ENCODE peak calls at places on chromosomes 6 and 20, in eight cellular contexts. One of them, this sample, is unnamed.

GRCh38 chr6:139135578-139136545 is 982 bp downstream of the HECA start:
- DNase-seq in uterus: peak; percentile 55
- DNase-seq in right cardiac atrium: peak; percentile 92
- DNase-seq in lower lobe of right lung: peak; percentile 87
- DNase-seq in ascending aorta: peak; percentile 83
- DNase-seq in IMR-90: peak; percentile 11
- DNase-seq in sigmoid colon: peak; percentile 77
- DNase-seq in cardiac muscle cell: peak; percentile 34
- DNase-seq in this sample: peak; percentile 64

GRCh38 chr20:61875221-61875885 is 190.3 kb downstream of the TAF4 start:
- DNase-seq in uterus: no peak
- DNase-seq in right cardiac atrium: peak; percentile 33
- DNase-seq in lower lobe of right lung: no peak
- DNase-seq in ascending aorta: no peak
- DNase-seq in IMR-90: no peak
- DNase-seq in sigmoid colon: no peak
- DNase-seq in cardiac muscle cell: peak; percentile 34
- DNase-seq in this sample: no peak

GRCh38 chr6:11722805-11723631 is 55.6 kb downstream of the ADTRP start:
- DNase-seq in uterus: no peak
- DNase-seq in right cardiac atrium: no peak
- DNase-seq in lower lobe of right lung: no peak
- DNase-seq in ascending aorta: no peak
- DNase-seq in IMR-90: no peak
- DNase-seq in sigmoid colon: no peak
- DNase-seq in cardiac muscle cell: no peak
- DNase-seq in this sample: no peak

GRCh38 chr6:1759877-1760276 is 150.2 kb downstream of the FOXC1 start:
- DNase-seq in uterus: no peak
- DNase-seq in right cardiac atrium: no peak
- DNase-seq in lower lobe of right lung: no peak
- DNase-seq in ascending aorta: no peak
- DNase-seq in IMR-90: no peak
- DNase-seq in sigmoid colon: no peak
- DNase-seq in cardiac muscle cell: no peak
- DNase-seq in this sample: no peak

GRCh38 chr6:146862508-146862919 is 263.7 kb downstream of the ADGB start:
- DNase-seq in uterus: no peak
- DNase-seq in right cardiac atrium: no peak
- DNase-seq in lower lobe of right lung: no peak
- DNase-seq in ascending aorta: no peak
- DNase-seq in IMR-90: no peak
- DNase-seq in sigmoid colon: no peak
- DNase-seq in cardiac muscle cell: no peak
- DNase-seq in this sample: no peak

GRCh38 chr6:145453376-145453775 is 281.9 kb downstream of the EPM2A start:
- DNase-seq in uterus: no peak
- DNase-seq in right cardiac atrium: no peak
- DNase-seq in lower lobe of right lung: no peak
- DNase-seq in ascending aorta: no peak
- DNase-seq in IMR-90: no peak
- DNase-seq in sigmoid colon: no peak
- DNase-seq in cardiac muscle cell: no peak
- DNase-seq in this sample: peak; percentile 4

GRCh38 chr20:50551288-50551687 is 41.1 kb downstream of the PTPN1 start:
- DNase-seq in uterus: no peak
- DNase-seq in right cardiac atrium: no peak
- DNase-seq in lower lobe of right lung: no peak
- DNase-seq in ascending aorta: no peak
- DNase-seq in IMR-90: peak; percentile 36
- DNase-seq in sigmoid colon: no peak
- DNase-seq in cardiac muscle cell: no peak
- DNase-seq in this sample: no peak

GRCh38 chr6:98416027-98416426 is 418.3 kb upstream of the POU3F2 start:
- DNase-seq in uterus: no peak
- DNase-seq in right cardiac atrium: no peak
- DNase-seq in lower lobe of right lung: no peak
- DNase-seq in ascending aorta: no peak
- DNase-seq in IMR-90: no peak
- DNase-seq in sigmoid colon: no peak
- DNase-seq in cardiac muscle cell: no peak
- DNase-seq in this sample: no peak

GRCh38 chr20:38321959-38322598 is 18.1 kb downstream of the BPI start:
- DNase-seq in uterus: peak; percentile 60
- DNase-seq in right cardiac atrium: no peak
- DNase-seq in lower lobe of right lung: no peak
- DNase-seq in ascending aorta: no peak
- DNase-seq in IMR-90: peak; percentile 73
- DNase-seq in sigmoid colon: peak; percentile 72
- DNase-seq in cardiac muscle cell: peak; percentile 70
- DNase-seq in this sample: peak; percentile 85

GRCh38 chr6:43833223-43833995 is 63.4 kb downstream of the VEGFA start:
- DNase-seq in uterus: no peak
- DNase-seq in right cardiac atrium: no peak
- DNase-seq in lower lobe of right lung: no peak
- DNase-seq in ascending aorta: no peak
- DNase-seq in IMR-90: peak; percentile 42
- DNase-seq in sigmoid colon: no peak
- DNase-seq in cardiac muscle cell: no peak
- DNase-seq in this sample: no peak

GRCh38 chr6:135703621-135704020 is 147.9 kb upstream of the PDE7B start:
- DNase-seq in uterus: no peak
- DNase-seq in right cardiac atrium: no peak
- DNase-seq in lower lobe of right lung: no peak
- DNase-seq in ascending aorta: no peak
- DNase-seq in IMR-90: no peak
- DNase-seq in sigmoid colon: no peak
- DNase-seq in cardiac muscle cell: no peak
- DNase-seq in this sample: no peak

GRCh38 chr6:112501705-112502104 is 154.6 kb downstream of the RFPL4B start:
- DNase-seq in uterus: no peak
- DNase-seq in right cardiac atrium: peak; percentile 31
- DNase-seq in lower lobe of right lung: no peak
- DNase-seq in ascending aorta: no peak
- DNase-seq in IMR-90: peak; percentile 80
- DNase-seq in sigmoid colon: no peak
- DNase-seq in cardiac muscle cell: no peak
- DNase-seq in this sample: no peak

GRCh38 chr20:34199183-34199582 is 42.0 kb upstream of the ASIP start:
- DNase-seq in uterus: no peak
- DNase-seq in right cardiac atrium: no peak
- DNase-seq in lower lobe of right lung: no peak
- DNase-seq in ascending aorta: no peak
- DNase-seq in IMR-90: no peak
- DNase-seq in sigmoid colon: no peak
- DNase-seq in cardiac muscle cell: no peak
- DNase-seq in this sample: peak; percentile 24

GRCh38 chr20:62716198-62716940 is 7.7 kb downstream of the NTSR1 start:
- DNase-seq in uterus: no peak
- DNase-seq in right cardiac atrium: peak; percentile 42
- DNase-seq in lower lobe of right lung: no peak
- DNase-seq in ascending aorta: no peak
- DNase-seq in IMR-90: peak; percentile 32
- DNase-seq in sigmoid colon: peak; percentile 83
- DNase-seq in cardiac muscle cell: no peak
- DNase-seq in this sample: peak; percentile 18

GRCh38 chr6:142746524-142746923 is 198.5 kb downstream of the HIVEP2 start:
- DNase-seq in uterus: no peak
- DNase-seq in right cardiac atrium: no peak
- DNase-seq in lower lobe of right lung: no peak
- DNase-seq in ascending aorta: no peak
- DNase-seq in IMR-90: peak; percentile 27
- DNase-seq in sigmoid colon: no peak
- DNase-seq in cardiac muscle cell: peak; percentile 77
- DNase-seq in this sample: no peak

GRCh38 chr6:7628479-7628878 is 38.5 kb downstream of the SNRNP48 start:
- DNase-seq in uterus: no peak
- DNase-seq in right cardiac atrium: no peak
- DNase-seq in lower lobe of right lung: no peak
- DNase-seq in ascending aorta: no peak
- DNase-seq in IMR-90: peak; percentile 71
- DNase-seq in sigmoid colon: no peak
- DNase-seq in cardiac muscle cell: no peak
- DNase-seq in this sample: peak; percentile 87

GRCh38 chr6:26299286-26300042 is 65.5 kb upstream of the BTN3A2 start:
- DNase-seq in uterus: no peak
- DNase-seq in right cardiac atrium: no peak
- DNase-seq in lower lobe of right lung: no peak
- DNase-seq in ascending aorta: no peak
- DNase-seq in IMR-90: no peak
- DNase-seq in sigmoid colon: no peak
- DNase-seq in cardiac muscle cell: no peak
- DNase-seq in this sample: no peak

GRCh38 chr20:49557449-49557848 is 10.5 kb downstream of the PTGIS start:
- DNase-seq in uterus: no peak
- DNase-seq in right cardiac atrium: no peak
- DNase-seq in lower lobe of right lung: no peak
- DNase-seq in ascending aorta: no peak
- DNase-seq in IMR-90: peak; percentile 50
- DNase-seq in sigmoid colon: no peak
- DNase-seq in cardiac muscle cell: no peak
- DNase-seq in this sample: peak; percentile 68

GRCh38 chr20:22623211-22623610 is 38.8 kb upstream of the FOXA2 start:
- DNase-seq in uterus: no peak
- DNase-seq in right cardiac atrium: no peak
- DNase-seq in lower lobe of right lung: no peak
- DNase-seq in ascending aorta: no peak
- DNase-seq in IMR-90: peak; percentile 0
- DNase-seq in sigmoid colon: no peak
- DNase-seq in cardiac muscle cell: no peak
- DNase-seq in this sample: peak; percentile 1

GRCh38 chr6:158312672-158313397 is 570 bp downstream of the TULP4 start:
- DNase-seq in uterus: no peak
- DNase-seq in right cardiac atrium: no peak
- DNase-seq in lower lobe of right lung: no peak
- DNase-seq in ascending aorta: no peak
- DNase-seq in IMR-90: no peak
- DNase-seq in sigmoid colon: no peak
- DNase-seq in cardiac muscle cell: no peak
- DNase-seq in this sample: no peak

GRCh38 chr6:136564170-136564569 is 13.9 kb upstream of the MAP7 start:
- DNase-seq in uterus: no peak
- DNase-seq in right cardiac atrium: no peak
- DNase-seq in lower lobe of right lung: no peak
- DNase-seq in ascending aorta: no peak
- DNase-seq in IMR-90: no peak
- DNase-seq in sigmoid colon: no peak
- DNase-seq in cardiac muscle cell: no peak
- DNase-seq in this sample: no peak

GRCh38 chr6:79077680-79078056 is 386 bp downstream of the PHIP start:
- DNase-seq in uterus: no peak
- DNase-seq in right cardiac atrium: no peak
- DNase-seq in lower lobe of right lung: peak; percentile 73
- DNase-seq in ascending aorta: no peak
- DNase-seq in IMR-90: no peak
- DNase-seq in sigmoid colon: peak; percentile 75
- DNase-seq in cardiac muscle cell: peak; percentile 62
- DNase-seq in this sample: peak; percentile 64
- H3K9me3 ChIP-seq in uterus: no peaks in the 10 kb centered on the region
- H3K9me3 ChIP-seq in right cardiac atrium: no peaks in the 10 kb centered on the region
- H3K9me3 ChIP-seq in lower lobe of right lung: no peaks in the 10 kb centered on the region
- H3K9me3 ChIP-seq in ascending aorta: no peaks in the 10 kb centered on the region
- H3K9me3 ChIP-seq in IMR-90: no peaks in the 10 kb centered on the region
- H3K9me3 ChIP-seq in sigmoid colon: no peaks in the 10 kb centered on the region
- H3K9me3 ChIP-seq in cardiac muscle cell: no peaks in the 10 kb centered on the region
- H3K9me3 ChIP-seq in this sample: no peaks in the 10 kb centered on the region

GRCh38 chr20:31410011-31410410 is 4.0 kb upstream of the DEFB121 start:
- DNase-seq in uterus: no peak
- DNase-seq in right cardiac atrium: no peak
- DNase-seq in lower lobe of right lung: no peak
- DNase-seq in ascending aorta: no peak
- DNase-seq in IMR-90: no peak
- DNase-seq in sigmoid colon: no peak
- DNase-seq in cardiac muscle cell: no peak
- DNase-seq in this sample: no peak

GRCh38 chr20:31418307-31418706 is 12.3 kb upstream of the DEFB121 start:
- DNase-seq in uterus: no peak
- DNase-seq in right cardiac atrium: no peak
- DNase-seq in lower lobe of right lung: no peak
- DNase-seq in ascending aorta: no peak
- DNase-seq in IMR-90: no peak
- DNase-seq in sigmoid colon: no peak
- DNase-seq in cardiac muscle cell: no peak
- DNase-seq in this sample: no peak

GRCh38 chr20:31414381-31414780 is 8.4 kb upstream of the DEFB121 start:
- DNase-seq in uterus: no peak
- DNase-seq in right cardiac atrium: no peak
- DNase-seq in lower lobe of right lung: no peak
- DNase-seq in ascending aorta: no peak
- DNase-seq in IMR-90: no peak
- DNase-seq in sigmoid colon: no peak
- DNase-seq in cardiac muscle cell: no peak
- DNase-seq in this sample: no peak
- H3K9me3 ChIP-seq in uterus: no peaks in the 10 kb centered on the region
- H3K9me3 ChIP-seq in right cardiac atrium: no peaks in the 10 kb centered on the region
- H3K9me3 ChIP-seq in lower lobe of right lung: no peaks in the 10 kb centered on the region
- H3K9me3 ChIP-seq in ascending aorta: no peaks in the 10 kb centered on the region
- H3K9me3 ChIP-seq in IMR-90: no peaks in the 10 kb centered on the region
- H3K9me3 ChIP-seq in sigmoid colon: peaks cover 3% of the 10 kb centered on the region
- H3K9me3 ChIP-seq in cardiac muscle cell: no peaks in the 10 kb centered on the region
- H3K9me3 ChIP-seq in this sample: no peaks in the 10 kb centered on the region

DNA sequence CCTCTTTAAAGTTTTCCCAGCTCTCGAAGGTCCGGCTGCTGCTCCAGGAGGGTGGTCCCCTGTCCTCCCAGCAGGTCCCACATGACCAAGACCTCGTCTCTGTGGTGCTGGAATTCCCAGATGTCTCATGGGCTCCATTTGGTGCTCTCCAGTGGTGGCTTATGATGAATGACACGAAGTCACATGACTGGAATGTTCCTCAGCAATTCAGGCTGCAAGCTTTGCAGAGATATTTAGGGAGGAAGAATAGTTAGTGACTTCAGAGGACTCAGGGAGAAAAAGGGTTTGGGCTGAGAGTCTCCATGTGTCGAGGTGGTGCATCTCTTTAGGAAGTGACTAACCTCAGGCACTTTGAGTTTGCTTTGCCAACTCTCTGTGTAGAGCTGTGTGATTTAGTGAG is 21.5 kb downstream of the SMOC2 start:
- DNase-seq in uterus: no peak
- DNase-seq in right cardiac atrium: no peak
- DNase-seq in lower lobe of right lung: no peak
- DNase-seq in ascending aorta: no peak
- DNase-seq in IMR-90: no peak
- DNase-seq in sigmoid colon: no peak
- DNase-seq in cardiac muscle cell: no peak
- DNase-seq in this sample: no peak
- H3K9me3 ChIP-seq in uterus: no peaks in the 10 kb centered on the region
- H3K9me3 ChIP-seq in right cardiac atrium: no peaks in the 10 kb centered on the region
- H3K9me3 ChIP-seq in lower lobe of right lung: no peaks in the 10 kb centered on the region
- H3K9me3 ChIP-seq in ascending aorta: no peaks in the 10 kb centered on the region
- H3K9me3 ChIP-seq in IMR-90: peaks cover 33% of the 10 kb centered on the region
- H3K9me3 ChIP-seq in sigmoid colon: no peaks in the 10 kb centered on the region
- H3K9me3 ChIP-seq in cardiac muscle cell: no peaks in the 10 kb centered on the region
- H3K9me3 ChIP-seq in this sample: no peaks in the 10 kb centered on the region

DNA sequence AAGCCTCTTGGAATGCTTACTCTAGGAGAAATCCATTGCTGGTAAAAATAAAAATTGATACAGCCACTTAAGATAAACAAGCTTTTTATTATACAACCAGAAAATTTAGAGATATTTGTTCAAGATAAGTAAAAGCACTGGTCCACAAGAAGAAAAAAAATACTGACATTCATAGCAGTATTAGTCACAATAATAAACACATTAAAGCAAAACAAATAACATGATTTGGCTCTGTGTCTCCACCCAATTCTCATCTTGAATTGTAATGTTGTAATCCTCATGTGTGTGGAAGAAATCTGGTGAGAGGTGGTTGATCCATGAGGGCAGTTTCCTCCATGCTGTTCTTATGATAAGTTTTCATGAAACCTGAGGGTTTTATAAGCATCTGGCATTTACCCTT is 1093.5 kb upstream of the ADGRB3 start:
- DNase-seq in uterus: no peak
- DNase-seq in right cardiac atrium: no peak
- DNase-seq in lower lobe of right lung: no peak
- DNase-seq in ascending aorta: no peak
- DNase-seq in IMR-90: no peak
- DNase-seq in sigmoid colon: no peak
- DNase-seq in cardiac muscle cell: no peak
- DNase-seq in this sample: no peak
- H3K9me3 ChIP-seq in uterus: no peaks in the 10 kb centered on the region
- H3K9me3 ChIP-seq in right cardiac atrium: no peaks in the 10 kb centered on the region
- H3K9me3 ChIP-seq in lower lobe of right lung: peaks cover 8% of the 10 kb centered on the region
- H3K9me3 ChIP-seq in ascending aorta: no peaks in the 10 kb centered on the region
- H3K9me3 ChIP-seq in IMR-90: peaks cover 8% of the 10 kb centered on the region
- H3K9me3 ChIP-seq in sigmoid colon: peaks cover 3% of the 10 kb centered on the region
- H3K9me3 ChIP-seq in cardiac muscle cell: no peaks in the 10 kb centered on the region
- H3K9me3 ChIP-seq in this sample: no peaks in the 10 kb centered on the region